ENCODE peak calls at places on chromosome 15, in five cellular contexts. One of them, this sample, is unnamed. For H3K4me1, the result is how much of the 10 kb centered on the place peaks cover.

GRCh38 chr15:65355173-65355982 is 22.4 kb downstream of the IGDCC3 start:
- DNase-seq in K562: peak
- DNase-seq in PC-9: no peak
- DNase-seq in GM23248: peak
- DNase-seq in mammary epithelial cell: no peak
- DNase-seq in this sample: no peak

GRCh38 chr15:71397377-71397776 is 282.1 kb downstream of the THSD4 start:
- DNase-seq in K562: no peak
- DNase-seq in GM23248: no peak
- DNase-seq in PC-9: no peak
- DNase-seq in mammary epithelial cell: no peak
- DNase-seq in this sample: no peak

GRCh38 chr15:35994861-35995260 is 448.9 kb upstream of the DPH6 start:
- DNase-seq in mammary epithelial cell: no peak
- DNase-seq in GM23248: no peak
- DNase-seq in PC-9: no peak
- DNase-seq in K562: no peak
- DNase-seq in this sample: no peak

GRCh38 chr15:59169337-59169736 is 37.3 kb upstream of the LDHAL6B start:
- DNase-seq in GM23248: peak
- DNase-seq in K562: no peak
- DNase-seq in PC-9: no peak
- DNase-seq in mammary epithelial cell: peak
- DNase-seq in this sample: peak

GRCh38 chr15:95620934-95621579 is 709.4 kb upstream of the NR2F2 start:
- DNase-seq in K562: no peak
- DNase-seq in PC-9: no peak
- DNase-seq in GM23248: peak
- DNase-seq in mammary epithelial cell: peak
- DNase-seq in this sample: peak

GRCh38 chr15:85318048-85318731 is 62.2 kb upstream of the AKAP13 start:
- DNase-seq in GM23248: peak
- DNase-seq in mammary epithelial cell: peak
- DNase-seq in K562: no peak
- DNase-seq in PC-9: peak
- DNase-seq in this sample: peak

GRCh38 chr15:91660174-91660649 is 193.3 kb upstream of the SLCO3A1 start:
- DNase-seq in PC-9: no peak
- DNase-seq in GM23248: no peak
- DNase-seq in mammary epithelial cell: no peak
- DNase-seq in K562: no peak
- DNase-seq in this sample: no peak

GRCh38 chr15:63369296-63369695 is 12.3 kb downstream of the CA12 start:
- DNase-seq in K562: no peak
- DNase-seq in PC-9: no peak
- DNase-seq in mammary epithelial cell: peak
- DNase-seq in GM23248: no peak
- DNase-seq in this sample: no peak

GRCh38 chr15:55334371-55334770 is 15.3 kb downstream of the PIGB start:
- DNase-seq in GM23248: peak
- DNase-seq in PC-9: no peak
- DNase-seq in K562: no peak
- DNase-seq in mammary epithelial cell: no peak
- DNase-seq in this sample: peak

GRCh38 chr15:71752604-71753289 is 57.6 kb upstream of the NR2E3 start:
- DNase-seq in PC-9: no peak
- DNase-seq in K562: no peak
- DNase-seq in mammary epithelial cell: peak
- DNase-seq in GM23248: peak
- DNase-seq in this sample: peak

GRCh38 chr15:55240125-55240760 is 43.5 kb upstream of the RSL24D1 start:
- DNase-seq in PC-9: no peak
- DNase-seq in K562: no peak
- DNase-seq in mammary epithelial cell: no peak
- DNase-seq in GM23248: no peak
- DNase-seq in this sample: no peak

GRCh38 chr15:76245072-76245610 is 66.1 kb downstream of the ETFA start:
- DNase-seq in mammary epithelial cell: no peak
- DNase-seq in GM23248: no peak
- DNase-seq in PC-9: no peak
- DNase-seq in K562: no peak
- DNase-seq in this sample: no peak

GRCh38 chr15:80999623-81000036 is 1.1 kb upstream of the TLNRD1 start:
- DNase-seq in GM23248: no peak
- DNase-seq in mammary epithelial cell: no peak
- DNase-seq in PC-9: peak
- DNase-seq in K562: peak
- DNase-seq in this sample: no peak

GRCh38 chr15:25717861-25718504 is 145.1 kb downstream of the ATP10A start:
- DNase-seq in PC-9: no peak
- DNase-seq in K562: no peak
- DNase-seq in mammary epithelial cell: no peak
- DNase-seq in GM23248: peak
- DNase-seq in this sample: no peak

GRCh38 chr15:74840851-74841760 is 1.9 kb downstream of the ULK3 start:
- DNase-seq in GM23248: no peak
- DNase-seq in PC-9: no peak
- DNase-seq in mammary epithelial cell: no peak
- DNase-seq in K562: peak
- DNase-seq in this sample: no peak

GRCh38 chr15:65164139-65164538 is 21.0 kb downstream of the CLPX start:
- DNase-seq in PC-9: no peak
- DNase-seq in mammary epithelial cell: no peak
- DNase-seq in GM23248: no peak
- DNase-seq in K562: no peak
- DNase-seq in this sample: no peak

GRCh38 chr15:71575474-71576045 is 234.8 kb upstream of the NR2E3 start:
- DNase-seq in K562: no peak
- DNase-seq in GM23248: peak
- DNase-seq in PC-9: no peak
- DNase-seq in mammary epithelial cell: no peak
- DNase-seq in this sample: peak

GRCh38 chr15:89554247-89554646 is 21.0 kb upstream of the TICRR start:
- DNase-seq in PC-9: no peak
- DNase-seq in K562: no peak
- DNase-seq in mammary epithelial cell: no peak
- DNase-seq in GM23248: no peak
- DNase-seq in this sample: no peak

GRCh38 chr15:44606740-44607139 is 56.7 kb downstream of the SPG11 start:
- DNase-seq in mammary epithelial cell: no peak
- DNase-seq in K562: no peak
- DNase-seq in GM23248: no peak
- DNase-seq in PC-9: no peak
- DNase-seq in this sample: no peak

GRCh38 chr15:90022345-90022744 is 21.2 kb downstream of the ZNF710 start:
- DNase-seq in K562: no peak
- DNase-seq in GM23248: no peak
- DNase-seq in mammary epithelial cell: no peak
- DNase-seq in PC-9: no peak
- DNase-seq in this sample: no peak

GRCh38 chr15:81432179-81432578 is 58.2 kb upstream of the TMC3 start:
- DNase-seq in GM23248: no peak
- DNase-seq in mammary epithelial cell: no peak
- DNase-seq in K562: no peak
- DNase-seq in PC-9: no peak
- DNase-seq in this sample: no peak

GRCh38 chr15:31489801-31490646 is 163.4 kb downstream of the KLF13 start:
- DNase-seq in mammary epithelial cell: peak
- DNase-seq in PC-9: no peak
- DNase-seq in GM23248: peak
- DNase-seq in K562: peak
- DNase-seq in this sample: peak

GRCh38 chr15:51382787-51383186 is 41.3 kb downstream of the GLDN start:
- DNase-seq in GM23248: peak
- DNase-seq in K562: peak
- DNase-seq in mammary epithelial cell: peak
- DNase-seq in PC-9: no peak
- DNase-seq in this sample: peak

GRCh38 chr15:33098082-33099058 is 96.1 kb downstream of the FMN1 start:
- DNase-seq in K562: no peak
- DNase-seq in GM23248: peak
- DNase-seq in mammary epithelial cell: peak
- DNase-seq in PC-9: peak
- DNase-seq in this sample: peak

GRCh38 chr15:40248006-40248783 is 9.3 kb downstream of the PAK6 start:
- DNase-seq in mammary epithelial cell: no peak
- DNase-seq in PC-9: no peak
- DNase-seq in GM23248: no peak
- DNase-seq in K562: no peak
- DNase-seq in this sample: no peak

GRCh38 chr15:73792429-73792828 is 39.3 kb upstream of the INSYN1 start:
- DNase-seq in GM23248: no peak
- DNase-seq in K562: no peak
- DNase-seq in PC-9: no peak
- DNase-seq in mammary epithelial cell: no peak
- DNase-seq in this sample: no peak

GRCh38 chr15:60328852-60329443 is 68.8 kb downstream of the ANXA2 start:
- DNase-seq in K562: peak
- DNase-seq in mammary epithelial cell: no peak
- DNase-seq in PC-9: no peak
- DNase-seq in GM23248: peak
- DNase-seq in this sample: peak

GRCh38 chr15:62297933-62298332 is 132.8 kb upstream of the C2CD4B start:
- DNase-seq in GM23248: no peak
- DNase-seq in K562: no peak
- DNase-seq in mammary epithelial cell: no peak
- DNase-seq in PC-9: no peak
- DNase-seq in this sample: no peak

GRCh38 chr15:69557340-69558137 is 104.9 kb downstream of the RPLP1 start:
- DNase-seq in K562: no peak
- DNase-seq in mammary epithelial cell: peak
- DNase-seq in PC-9: peak
- DNase-seq in GM23248: peak
- DNase-seq in this sample: peak

GRCh38 chr15:69553686-69554085 is 101.1 kb downstream of the RPLP1 start:
- DNase-seq in K562: no peak
- DNase-seq in PC-9: no peak
- DNase-seq in mammary epithelial cell: no peak
- DNase-seq in GM23248: no peak
- DNase-seq in this sample: no peak

GRCh38 chr15:69556344-69556743 is 103.7 kb downstream of the RPLP1 start:
- DNase-seq in PC-9: no peak
- DNase-seq in mammary epithelial cell: no peak
- DNase-seq in GM23248: peak
- DNase-seq in K562: no peak
- DNase-seq in this sample: no peak

GRCh38 chr15:69554321-69554961 is 101.8 kb downstream of the RPLP1 start:
- DNase-seq in PC-9: peak
- DNase-seq in mammary epithelial cell: no peak
- DNase-seq in GM23248: no peak
- DNase-seq in K562: no peak
- DNase-seq in this sample: no peak

GRCh38 chr15:69555080-69555479 is 102.5 kb downstream of the RPLP1 start:
- DNase-seq in GM23248: no peak
- DNase-seq in PC-9: no peak
- DNase-seq in mammary epithelial cell: no peak
- DNase-seq in K562: no peak
- DNase-seq in this sample: no peak
- H3K4me2 ChIP-seq in GM23248: no peak
- H3K4me2 ChIP-seq in PC-9: peak
- H3K4me2 ChIP-seq in mammary epithelial cell: no peak
- H3K4me2 ChIP-seq in K562: no peak
- H3K4me2 ChIP-seq in this sample: no peak

DNA sequence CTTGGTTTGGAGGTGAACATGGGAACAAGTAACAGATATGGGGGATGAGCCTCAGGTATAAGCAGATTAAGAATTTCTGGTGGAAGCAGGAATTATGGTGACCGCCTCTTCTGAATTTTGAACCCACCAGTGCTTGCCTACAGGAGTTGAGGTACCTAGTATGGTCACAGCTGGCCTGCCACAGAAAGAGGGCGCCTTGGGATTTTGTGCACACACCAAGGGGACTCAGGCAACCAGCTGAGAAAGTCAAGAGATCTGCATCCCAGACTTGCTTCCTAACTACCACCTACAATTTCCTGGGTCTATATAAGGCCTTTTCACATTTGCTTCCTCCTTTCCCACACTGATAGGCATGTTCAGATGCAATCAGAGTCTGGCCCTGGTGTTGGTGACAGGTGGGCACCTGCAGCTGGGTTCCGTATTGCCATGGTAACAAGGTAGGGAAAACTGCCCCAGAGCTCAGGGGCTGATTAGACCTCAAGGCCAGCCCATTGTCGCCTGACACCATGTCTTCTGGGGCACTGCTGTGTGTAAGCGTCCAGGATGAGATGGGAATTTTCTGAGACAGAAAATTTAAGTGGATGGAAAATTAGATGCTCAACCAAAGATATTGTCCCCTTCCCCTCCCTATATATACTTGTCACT is 75.9 kb upstream of the RASGRF1 start:
- DNase-seq in K562: no peak
- DNase-seq in mammary epithelial cell: no peak
- DNase-seq in PC-9: no peak
- DNase-seq in GM23248: no peak
- DNase-seq in this sample: no peak
- H3K4me1 ChIP-seq in K562: under half
- H3K4me1 ChIP-seq in mammary epithelial cell: under half
- H3K4me1 ChIP-seq in PC-9: under half
- H3K4me1 ChIP-seq in GM23248: under half
- H3K4me1 ChIP-seq in this sample: under half

DNA sequence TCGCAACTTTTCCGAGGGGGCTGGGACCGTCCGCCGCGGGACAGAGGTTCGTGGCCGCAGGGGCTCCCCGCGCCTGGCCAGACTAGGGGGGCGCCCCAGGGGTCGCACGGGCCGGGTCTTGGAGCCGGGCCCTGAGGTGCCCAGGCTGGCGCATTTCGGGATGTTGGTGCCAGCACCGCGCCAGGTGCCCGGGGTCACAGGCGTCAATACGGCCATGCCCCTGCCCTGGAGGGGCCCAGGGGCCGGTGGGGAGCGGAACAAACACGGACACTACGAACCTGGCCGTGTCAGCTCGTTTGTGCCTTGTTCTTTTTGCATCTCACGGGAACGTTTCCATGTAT is 366 bp downstream of the TM6SF1 start:
- DNase-seq in mammary epithelial cell: no peak
- DNase-seq in GM23248: no peak
- DNase-seq in PC-9: no peak
- DNase-seq in K562: no peak
- DNase-seq in this sample: no peak
- TF ChIP-seq EZH2 in mammary epithelial cell: no peak
- TF ChIP-seq EZH2 in GM23248: no peak
- TF ChIP-seq EZH2 in PC-9: no peak
- TF ChIP-seq EZH2 in K562: no peak
- TF ChIP-seq EZH2 in this sample: no peak

GRCh38 chr15:70286110-70286806 is 188.5 kb upstream of the TLE3 start:
- DNase-seq in mammary epithelial cell: no peak
- DNase-seq in GM23248: no peak
- DNase-seq in K562: no peak
- DNase-seq in PC-9: no peak
- DNase-seq in this sample: no peak
- H3K4me2 ChIP-seq in mammary epithelial cell: no peak
- H3K4me2 ChIP-seq in GM23248: no peak
- H3K4me2 ChIP-seq in K562: no peak
- H3K4me2 ChIP-seq in PC-9: no peak
- H3K4me2 ChIP-seq in this sample: no peak

GRCh38 chr15:99716540-99716939 is 16.7 kb downstream of the LYSMD4 start:
- DNase-seq in K562: no peak
- DNase-seq in GM23248: no peak
- DNase-seq in PC-9: no peak
- DNase-seq in mammary epithelial cell: no peak
- DNase-seq in this sample: no peak
- H3K4me1 ChIP-seq in K562: under half
- H3K4me1 ChIP-seq in GM23248: under half
- H3K4me1 ChIP-seq in PC-9: under half
- H3K4me1 ChIP-seq in mammary epithelial cell: under half
- H3K4me1 ChIP-seq in this sample: under half

GRCh38 chr15:68822818-68823217 is 2.1 kb upstream of the ANP32A start:
- DNase-seq in K562: no peak
- DNase-seq in GM23248: no peak
- DNase-seq in PC-9: no peak
- DNase-seq in mammary epithelial cell: no peak
- DNase-seq in this sample: peak
- TF ChIP-seq EZH2 in K562: no peak
- TF ChIP-seq EZH2 in GM23248: no peak
- TF ChIP-seq EZH2 in PC-9: no peak
- TF ChIP-seq EZH2 in mammary epithelial cell: no peak
- TF ChIP-seq EZH2 in this sample: no peak